ENCODE peak calls at places on chromosome 3, in five cellular contexts. P, F, L, T and A are unnamed samples.
A peak's percentile ranks its signal among the peaks of the same experiment; 100 is the strongest.

GRCh38 chr3:42369304-42369703 is 41.1 kb downstream of the LYZL4 start:
- DNase-seq in P (peak; percentile 2), F (no peak), L (no peak), T (no peak), A (no peak)

GRCh38 chr3:166818464-166818863 is 561.6 kb downstream of the ZBBX start:
- DNase-seq in P (no peak), F (no peak), L (no peak), T (no peak), A (no peak)

GRCh38 chr3:132083583-132084372 is 49.0 kb upstream of the CPNE4 start:
- DNase-seq in P (peak; percentile 93), F (peak; percentile 90), L (no peak), T (peak; percentile 26), A (peak; percentile 54)

GRCh38 chr3:50515565-50516047 is 12.2 kb upstream of the CACNA2D2 start:
- DNase-seq in P (peak; percentile 7), F (no peak), L (no peak), T (no peak), A (no peak)

GRCh38 chr3:190585771-190586630 is 72.1 kb downstream of the IL1RAP start:
- DNase-seq in P (peak; percentile 93), F (peak; percentile 97), L (no peak), T (peak; percentile 88), A (peak; percentile 83)

GRCh38 chr3:57031622-57032541 is 28.6 kb upstream of the SPATA12 start:
- DNase-seq in P (no peak), F (no peak), L (no peak), T (no peak), A (no peak)

GRCh38 chr3:50126287-50127211 is 28.6 kb upstream of the SEMA3F start:
- DNase-seq in P (peak; percentile 70), F (peak; percentile 47), L (no peak), T (peak; percentile 63), A (no peak)

GRCh38 chr3:47565861-47566550 is 12.7 kb downstream of the CSPG5 start:
- DNase-seq in P (no peak), F (no peak), L (no peak), T (no peak), A (no peak)

GRCh38 chr3:188706599-188706998 is 465.2 kb upstream of the TPRG1 start:
- DNase-seq in P (peak; percentile 18), F (no peak), L (no peak), T (no peak), A (no peak)

GRCh38 chr3:71374582-71374981 is 208.9 kb downstream of the FOXP1 start:
- DNase-seq in P (no peak), F (no peak), L (no peak), T (no peak), A (no peak)

GRCh38 chr3:35028157-35028556 is 611.2 kb upstream of the ARPP21 start:
- DNase-seq in P (no peak), F (no peak), L (no peak), T (no peak), A (no peak)

GRCh38 chr3:115547207-115547606 is 76.1 kb upstream of the GAP43 start:
- DNase-seq in P (no peak), F (no peak), L (no peak), T (no peak), A (no peak)

GRCh38 chr3:78977073-78977472 is 790.7 kb downstream of the ROBO1 start:
- DNase-seq in P (no peak), F (no peak), L (no peak), T (no peak), A (no peak)

GRCh38 chr3:16884084-16884747 is 539 bp upstream of the PLCL2 start:
- DNase-seq in P (peak; percentile 56), F (no peak), L (peak; percentile 62), T (peak; percentile 25), A (peak; percentile 83)

GRCh38 chr3:160448845-160449659 is 534 bp downstream of the TRIM59 start:
- DNase-seq in P (peak; percentile 63), F (peak; percentile 46), L (no peak), T (peak; percentile 25), A (no peak)

GRCh38 chr3:173021547-173022185 is 119.4 kb downstream of the SPATA16 start:
- DNase-seq in P (no peak), F (no peak), L (no peak), T (no peak), A (no peak)

GRCh38 chr3:171901615-171902312 is 58.6 kb downstream of the TMEM212 start:
- DNase-seq in P (no peak), F (peak; percentile 4), L (no peak), T (peak; percentile 48), A (no peak)

GRCh38 chr3:144770813-144771400 is 799.3 kb downstream of the DIPK2A start:
- DNase-seq in P (peak; percentile 77), F (peak; percentile 38), L (no peak), T (peak; percentile 17), A (peak; percentile 55)

GRCh38 chr3:106242779-106243178 is 374.0 kb upstream of the CBLB start:
- DNase-seq in P (no peak), F (no peak), L (no peak), T (no peak), A (no peak)

GRCh38 chr3:129413687-129414506 is 14.5 kb downstream of the EFCAB12 start:
- DNase-seq in P (peak; percentile 97), F (peak; percentile 37), L (no peak), T (peak; percentile 58), A (peak; percentile 66)

GRCh38 chr3:171982829-171983228 is 56.5 kb upstream of the FNDC3B start:
- DNase-seq in P (peak; percentile 60), F (peak; percentile 33), L (no peak), T (peak; percentile 91), A (no peak)

GRCh38 chr3:72597756-72598195 is 250.5 kb downstream of the SHQ1 start:
- DNase-seq in P (peak; percentile 3), F (peak; percentile 19), L (no peak), T (peak; percentile 21), A (no peak)

GRCh38 chr3:62562017-62562416 is 188.7 kb upstream of the FEZF2 start:
- DNase-seq in P (peak; percentile 89), F (peak; percentile 67), L (no peak), T (peak; percentile 84), A (no peak)

GRCh38 chr3:86988986-86989385 is 2.0 kb downstream of the VGLL3 start:
- DNase-seq in P (no peak), F (no peak), L (no peak), T (no peak), A (no peak)

GRCh38 chr3:101219842-101220560 is 100.4 kb downstream of the IMPG2 start:
- DNase-seq in P (no peak), F (no peak), L (no peak), T (no peak), A (no peak)

GRCh38 chr3:41274944-41275668 is 75.8 kb downstream of the CTNNB1 start:
- DNase-seq in P (peak; percentile 46), F (peak; percentile 21), L (no peak), T (peak; percentile 77), A (peak; percentile 20)

GRCh38 chr3:2876362-2876761 is 233.8 kb downstream of the IL5RA start:
- DNase-seq in P (no peak), F (no peak), L (no peak), T (no peak), A (no peak)

GRCh38 chr3:35596611-35597010 is 42.7 kb upstream of the ARPP21 start:
- DNase-seq in P (no peak), F (no peak), L (no peak), T (no peak), A (no peak)

GRCh38 chr3:181794036-181794790 is 82.5 kb downstream of the SOX2 start:
- DNase-seq in P (no peak), F (no peak), L (no peak), T (no peak), A (no peak)

GRCh38 chr3:139935071-139935865 is at the start of gene CLSTN2:
- DNase-seq in P (peak; percentile 7), F (no peak), L (no peak), T (peak; percentile 7), A (peak; percentile 63)

GRCh38 chr3:184008161-184008560 is 9.5 kb downstream of the ABCC5 start:
- DNase-seq in P (no peak), F (no peak), L (no peak), T (no peak), A (no peak)
- TF ChIP-seq CTCF in P (no peak), F (no peak), L (no peak), T (no peak), A (no peak)

GRCh38 chr3:39103324-39103693 is 4.1 kb downstream of the GORASP1 start:
- DNase-seq in P (no peak), F (no peak), L (no peak), T (no peak), A (no peak)
- TF ChIP-seq CTCF in P (peak; percentile 4), F (no peak), L (no peak), T (peak; percentile 3), A (no peak)

GRCh38 chr3:122946185-122946584 is 81.4 kb downstream of the SEMA5B start:
- DNase-seq in P (no peak), F (no peak), L (no peak), T (no peak), A (no peak)

GRCh38 chr3:122945230-122945629 is 82.3 kb downstream of the SEMA5B start:
- DNase-seq in P (no peak), F (no peak), L (no peak), T (no peak), A (no peak)

GRCh38 chr3:122947086-122947611 is 80.4 kb downstream of the SEMA5B start:
- DNase-seq in P (no peak), F (no peak), L (no peak), T (no peak), A (no peak)

GRCh38 chr3:122947621-122948202 is 79.9 kb downstream of the SEMA5B start:
- DNase-seq in P (peak; percentile 70), F (peak; percentile 40), L (no peak), T (no peak), A (no peak)

DNA sequence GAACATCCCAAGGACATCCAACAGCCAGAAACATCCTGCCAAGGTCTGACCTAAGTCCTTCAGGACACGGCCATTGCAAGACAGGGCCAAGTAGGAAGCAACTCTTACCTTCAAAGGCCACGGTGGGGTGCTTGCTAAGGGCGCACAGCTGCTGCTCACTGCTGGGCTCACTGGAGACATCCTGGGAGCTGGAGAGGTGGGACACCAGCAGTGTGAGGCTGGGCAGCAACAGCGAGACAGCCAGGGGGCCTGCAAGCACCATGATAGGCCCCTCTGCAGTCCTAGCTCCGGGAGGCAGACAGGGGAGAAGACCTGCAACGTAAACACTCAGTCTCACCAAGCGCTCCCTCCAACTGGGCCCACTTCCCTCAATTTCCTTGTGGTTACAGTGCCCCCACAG is 79.2 kb downstream of the SEMA5B start:
- DNase-seq in P (no peak), F (no peak), L (no peak), T (no peak), A (no peak)
- TF ChIP-seq CTCF in P (no peak), F (no peak), L (no peak), T (no peak), A (no peak)

DNA sequence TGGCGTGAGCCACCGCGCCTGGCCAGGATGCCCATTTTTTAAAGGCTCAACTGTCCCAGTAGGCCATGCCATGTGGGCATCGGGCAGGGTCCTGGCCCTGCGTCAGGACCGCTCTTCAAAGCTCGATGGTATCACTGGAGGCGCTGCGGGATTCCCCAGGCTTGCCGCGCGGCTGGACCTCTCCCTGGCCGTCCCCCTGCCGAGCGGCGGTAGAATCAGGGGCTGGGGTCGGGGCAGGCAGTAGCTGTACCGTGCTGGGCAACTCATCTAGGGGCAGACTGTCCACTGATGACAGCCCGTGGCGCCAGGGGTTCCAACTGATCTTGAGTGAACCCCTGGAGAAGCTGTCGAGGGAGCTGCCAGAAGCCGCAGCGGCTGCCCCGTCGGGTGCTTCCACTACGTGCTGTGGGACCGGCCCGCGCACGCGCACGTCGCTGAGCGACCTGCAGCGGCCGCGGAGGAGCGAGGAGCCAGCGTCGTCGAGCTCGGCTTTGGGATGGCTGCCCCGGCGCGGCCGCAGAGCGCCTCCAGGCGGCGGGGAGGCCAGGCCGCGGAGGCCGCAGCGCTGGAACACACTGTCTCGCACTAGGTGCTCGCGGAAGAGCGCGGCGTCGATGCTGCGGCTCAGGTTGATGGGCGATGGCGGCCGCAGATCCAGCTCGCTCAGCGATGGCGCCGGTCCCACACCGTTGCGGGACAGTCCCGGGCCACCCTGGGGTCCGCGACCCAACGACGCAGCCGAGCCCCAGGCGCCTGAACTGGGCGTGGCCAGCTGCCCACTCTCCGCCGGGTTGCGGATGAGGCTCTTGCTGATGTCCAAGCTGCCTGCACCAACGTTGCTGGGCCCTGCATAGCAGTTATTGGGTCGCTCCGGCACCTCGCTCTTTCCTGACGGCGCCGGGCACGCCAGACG is 5.8 kb downstream of the PRRT3 start:
- DNase-seq in P (peak; percentile 92), F (peak; percentile 90), L (peak; percentile 75), T (peak; percentile 86), A (peak; percentile 93)
- TF ChIP-seq CTCF in P (peak; percentile 34), F (peak; percentile 82), L (peak; percentile 34), T (peak; percentile 44), A (peak; percentile 68)